ENCODE peak calls at places on chromosomes 13 and 19, in seven cellular contexts. X, P, E, C, O, U and B are unnamed samples.

GRCh38 chr13:51286135-51287002 is 53.1 kb upstream of the SERPINE3 start:
- DNase-seq in C (peak; percentile 84), O (peak; percentile 85), U (peak; percentile 43), E (peak; percentile 15), P (peak; percentile 12), X (peak; percentile 63), B (peak; percentile 69)

GRCh38 chr13:98564204-98564603 is 12.7 kb downstream of the STK24 start:
- DNase-seq in X (no peak), P (no peak), C (no peak), E (no peak), O (no peak), U (no peak), B (no peak)

GRCh38 chr19:53158119-53158656 is 665 bp downstream of the ZNF347 start:
- DNase-seq in X (no peak), C (peak; percentile 56), P (no peak), U (peak; percentile 15), E (no peak), O (peak; percentile 37), B (peak; percentile 7)

GRCh38 chr13:43058318-43058674 is 34.9 kb downstream of the DNAJC15 start:
- DNase-seq in E (no peak), O (no peak), U (peak; percentile 62), C (no peak), X (peak; percentile 82), P (no peak), B (no peak)

GRCh38 chr19:32373614-32374295 is 28.3 kb downstream of the ZNF507 start:
- DNase-seq in U (peak; percentile 100), X (peak; percentile 100), P (no peak), E (peak; percentile 15), O (peak; percentile 44), C (peak; percentile 29), B (no peak)

GRCh38 chr13:113096052-113096744 is 9.4 kb upstream of the F7 start:
- DNase-seq in X (no peak), O (no peak), E (no peak), P (no peak), C (no peak), U (no peak), B (no peak)

GRCh38 chr13:28355822-28356371 is 139.0 kb downstream of the FLT1 start:
- DNase-seq in X (no peak), P (no peak), C (no peak), O (no peak), E (no peak), U (peak; percentile 86), B (no peak)

GRCh38 chr13:42041017-42041683 is 7.3 kb upstream of the DGKH start:
- DNase-seq in U (peak; percentile 44), O (peak; percentile 41), P (no peak), E (no peak), X (peak; percentile 61), C (peak; percentile 63), B (peak; percentile 38)

GRCh38 chr13:100203696-100204367 is 114.9 kb downstream of the PCCA start:
- DNase-seq in C (no peak), E (no peak), P (no peak), O (no peak), U (peak; percentile 78), X (no peak), B (no peak)

GRCh38 chr19:44872661-44873060 is 18.4 kb upstream of the TOMM40 start:
- DNase-seq in P (no peak), E (no peak), C (no peak), O (no peak), X (no peak), U (no peak), B (no peak)

GRCh38 chr19:44878119-44878865 is 12.8 kb upstream of the TOMM40 start:
- DNase-seq in P (no peak), E (no peak), O (no peak), X (no peak), C (no peak), U (no peak), B (no peak)

GRCh38 chr19:44876930-44877530 is 14.0 kb upstream of the TOMM40 start:
- DNase-seq in U (no peak), X (no peak), C (no peak), O (no peak), E (no peak), P (no peak), B (no peak)

GRCh38 chr19:44874317-44874716 is 16.7 kb upstream of the TOMM40 start:
- DNase-seq in O (no peak), X (no peak), C (no peak), P (no peak), U (no peak), E (no peak), B (no peak)

DNA sequence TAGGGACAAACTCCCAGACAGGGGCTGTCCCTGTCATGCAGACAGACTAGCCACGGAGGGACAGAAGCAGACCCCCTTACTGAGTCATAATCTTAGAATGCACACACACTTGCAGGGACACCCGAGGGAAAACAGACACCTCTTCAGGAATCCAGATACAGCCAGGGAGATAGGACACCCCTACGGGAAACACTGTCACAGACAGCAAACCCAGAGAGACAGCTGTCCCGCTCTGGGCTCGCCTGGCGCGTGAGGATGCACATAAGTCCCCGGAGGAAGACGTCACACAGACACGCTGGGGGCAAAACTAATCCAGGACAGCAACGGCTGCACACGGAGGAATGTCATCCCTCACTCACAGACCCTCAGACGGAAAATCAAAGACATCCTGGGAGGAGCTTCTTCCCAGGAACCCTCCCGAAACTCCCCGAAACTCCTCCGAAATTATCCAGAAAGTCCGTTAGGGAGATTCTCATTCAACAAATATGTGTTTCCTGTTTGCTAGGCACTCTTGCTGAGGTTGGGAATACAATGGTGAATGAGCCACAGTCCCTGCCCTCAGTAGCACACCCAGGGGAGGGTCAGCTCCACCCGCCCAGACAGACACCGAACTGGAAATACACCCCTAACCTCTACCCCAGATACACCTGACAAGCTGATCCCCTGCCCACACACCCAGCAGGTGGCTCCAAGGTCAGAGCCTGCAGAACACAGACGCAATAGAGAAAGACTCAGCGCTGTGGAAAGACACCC is 15.2 kb upstream of the TOMM40 start:
- DNase-seq in P (no peak), O (peak; percentile 36), C (no peak), U (peak; percentile 21), E (no peak), X (no peak), B (no peak)
- H3K27ac ChIP-seq in P (no peak overlapping the region), O (no peak overlapping the region), C (no peak overlapping the region), U (no peak overlapping the region), E (no peak overlapping the region), X (no peak overlapping the region), B (no peak overlapping the region)

GRCh38 chr19:10617409-10618121 is 7.8 kb upstream of the SLC44A2 start:
- DNase-seq in U (peak; percentile 89), P (no peak), E (no peak), X (no peak), C (no peak), O (no peak), B (no peak)
- H3K27ac ChIP-seq in U (peak overlapping the region; percentile 97), P (no peak overlapping the region), E (peak overlapping the region; percentile 60), X (no peak overlapping the region), C (no peak overlapping the region), O (peak overlapping the region; percentile 57), B (no peak overlapping the region)

GRCh38 chr13:30874111-30874510 is 32.0 kb upstream of the MEDAG start:
- DNase-seq in U (no peak), O (no peak), C (no peak), P (no peak), E (no peak), X (no peak), B (no peak)
- H3K27ac ChIP-seq in U (peak overlapping the region; percentile 23), O (no peak overlapping the region), C (no peak overlapping the region), P (no peak overlapping the region), E (peak overlapping the region; percentile 49), X (no peak overlapping the region), B (no peak overlapping the region)

GRCh38 chr13:110529522-110530311 is 31.8 kb downstream of the RAB20 start:
- DNase-seq in P (no peak), O (no peak), X (no peak), C (no peak), E (no peak), U (no peak), B (no peak)
- H3K27ac ChIP-seq in P (no peak overlapping the region), O (peak overlapping the region; percentile 74), X (no peak overlapping the region), C (peak overlapping the region; percentile 57), E (peak overlapping the region; percentile 81), U (no peak overlapping the region), B (peak overlapping the region; percentile 20)

GRCh38 chr19:31377736-31378135 is 28.5 kb upstream of the TSHZ3 start:
- DNase-seq in O (no peak), E (no peak), X (no peak), P (no peak), C (no peak), U (no peak), B (no peak)

DNA sequence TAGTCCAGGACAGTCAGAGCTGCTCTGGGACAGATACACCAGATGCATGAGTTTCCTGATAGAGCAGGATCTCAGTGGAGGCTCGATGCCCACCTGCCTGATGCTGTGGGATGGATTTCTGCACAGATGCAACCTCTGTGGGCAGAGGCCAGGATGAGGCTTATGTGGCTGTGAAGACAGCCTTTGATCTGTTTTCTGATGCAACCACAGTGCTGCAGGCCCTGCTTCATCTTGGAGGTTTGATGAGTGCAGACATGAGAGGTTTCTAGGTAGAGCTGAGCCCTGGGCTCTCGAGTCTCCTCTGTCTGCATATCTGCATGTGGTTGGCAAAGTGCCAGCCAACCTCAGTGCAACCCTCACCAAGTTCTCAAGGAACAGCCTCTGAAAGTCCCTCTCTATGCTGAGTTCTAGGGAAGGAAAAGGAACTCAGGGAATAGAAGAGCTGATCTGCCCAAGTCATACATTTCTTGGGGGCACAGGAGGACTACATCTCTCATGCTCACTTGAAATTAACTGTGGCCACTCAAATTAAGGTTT is 23.1 kb upstream of the TSHZ3 start:
- DNase-seq in E (no peak), O (no peak), X (no peak), U (no peak), P (no peak), C (no peak), B (no peak)
- H3K27ac ChIP-seq in E (no peak overlapping the region), O (no peak overlapping the region), X (no peak overlapping the region), U (no peak overlapping the region), P (no peak overlapping the region), C (no peak overlapping the region), B (no peak overlapping the region)

GRCh38 chr13:36997716-36998427 is 1.3 kb downstream of the ALG5 start:
- DNase-seq in C (no peak), E (no peak), P (no peak), O (no peak), U (peak; percentile 23), X (no peak), B (no peak)
- H3K27ac ChIP-seq in C (peak overlapping the region; percentile 98), E (no peak overlapping the region), P (no peak overlapping the region), O (peak overlapping the region; percentile 98), U (peak overlapping the region; percentile 89), X (peak overlapping the region; percentile 96), B (no peak overlapping the region)

DNA sequence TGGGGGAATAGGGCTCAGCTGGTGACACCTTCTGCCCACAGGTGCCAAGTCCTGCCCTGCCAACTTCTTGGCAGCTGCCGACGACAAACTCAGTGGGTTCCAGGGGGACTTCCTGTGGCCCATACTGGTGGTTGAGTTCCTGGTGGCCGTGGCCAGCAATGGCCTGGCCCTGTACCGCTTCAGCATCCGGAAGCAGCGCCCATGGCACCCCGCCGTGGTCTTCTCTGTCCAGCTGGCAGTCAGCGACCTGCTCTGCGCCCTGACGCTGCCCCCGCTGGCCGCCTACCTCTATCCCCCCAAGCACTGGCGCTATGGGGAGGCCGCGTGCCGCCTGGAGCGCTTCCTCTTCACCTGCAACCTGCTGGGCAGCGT is 2.1 kb downstream of the P2RY11 start:
- DNase-seq in X (no peak), P (no peak), O (peak; percentile 29), U (no peak), E (no peak), C (no peak), B (no peak)
- H3K27ac ChIP-seq in X (peak overlapping the region; percentile 34), P (peak overlapping the region; percentile 64), O (peak overlapping the region; percentile 27), U (no peak overlapping the region), E (no peak overlapping the region), C (peak overlapping the region; percentile 51), B (no peak overlapping the region)

GRCh38 chr13:109665781-109666249 is 120.6 kb downstream of the IRS2 start:
- DNase-seq in E (no peak), O (no peak), X (no peak), U (no peak), C (no peak), P (no peak), B (no peak)
- H3K27ac ChIP-seq in E (no peak overlapping the region), O (no peak overlapping the region), X (peak overlapping the region; percentile 79), U (no peak overlapping the region), C (no peak overlapping the region), P (no peak overlapping the region), B (no peak overlapping the region)